ENCODE peak calls at places on chromosomes 4 and X, in ten cellular contexts. J is left ventricle myocardium inferior; V is CD4-positive, alpha-beta memory T cell; R is breast epithelium; C is adrenal gland; E is left lung; U is mesenchymal stem cell; D is psoas muscle; G is OCI-LY7; B is upper lobe of right lung. X is an unnamed sample. For H3K4me1, the result is how much of the 10 kb centered on the place peaks cover.

GRCh38 chrX:133921764-133922389 is 63.5 kb downstream of the GPC3 start:
- DNase-seq in D (peak), R (no peak), U (peak), E (no peak), B (peak), V (peak), J (peak), C (no peak), G (peak), X (no peak)

GRCh38 chr4:2306773-2307410 is 45.0 kb upstream of the MXD4 start:
- DNase-seq in E (no peak), R (peak), U (no peak), V (no peak), D (no peak), G (no peak), C (no peak), J (no peak), B (no peak), X (no peak)

GRCh38 chrX:18674417-18674787 is 2.5 kb upstream of the RS1 start:
- DNase-seq in E (peak), J (peak), B (peak), V (no peak), C (peak), R (no peak), D (peak), G (no peak), U (peak), X (no peak)

GRCh38 chr4:143424276-143424675 is 87.6 kb downstream of the GAB1 start:
- DNase-seq in B (no peak), U (peak), G (no peak), J (no peak), R (no peak), V (no peak), D (no peak), E (no peak), C (no peak), X (no peak)

GRCh38 chrX:76148011-76148665 is 24.7 kb upstream of the PBDC1 start:
- DNase-seq in U (peak), B (no peak), D (no peak), C (no peak), R (no peak), V (no peak), E (no peak), G (peak), J (no peak), X (peak)

GRCh38 chrX:122565952-122566351 is 618.1 kb upstream of the GRIA3 start:
- DNase-seq in U (peak), D (no peak), V (no peak), R (no peak), G (no peak), B (no peak), E (no peak), J (peak), C (peak), X (peak)

GRCh38 chr4:1841201-1841885 is 14.6 kb downstream of the LETM1 start:
- DNase-seq in B (no peak), D (no peak), G (no peak), R (no peak), V (no peak), E (no peak), U (no peak), J (no peak), C (no peak), X (no peak)

GRCh38 chrX:44997888-44998287 is 124.9 kb downstream of the KDM6A start:
- DNase-seq in U (peak), J (no peak), E (no peak), B (no peak), G (no peak), V (no peak), R (no peak), D (no peak), C (no peak), X (no peak)

GRCh38 chr4:81457921-81458520 is 13.7 kb downstream of the RASGEF1B start:
- DNase-seq in G (no peak), R (no peak), C (no peak), D (no peak), J (no peak), V (no peak), U (no peak), B (no peak), E (no peak), X (no peak)

DNA sequence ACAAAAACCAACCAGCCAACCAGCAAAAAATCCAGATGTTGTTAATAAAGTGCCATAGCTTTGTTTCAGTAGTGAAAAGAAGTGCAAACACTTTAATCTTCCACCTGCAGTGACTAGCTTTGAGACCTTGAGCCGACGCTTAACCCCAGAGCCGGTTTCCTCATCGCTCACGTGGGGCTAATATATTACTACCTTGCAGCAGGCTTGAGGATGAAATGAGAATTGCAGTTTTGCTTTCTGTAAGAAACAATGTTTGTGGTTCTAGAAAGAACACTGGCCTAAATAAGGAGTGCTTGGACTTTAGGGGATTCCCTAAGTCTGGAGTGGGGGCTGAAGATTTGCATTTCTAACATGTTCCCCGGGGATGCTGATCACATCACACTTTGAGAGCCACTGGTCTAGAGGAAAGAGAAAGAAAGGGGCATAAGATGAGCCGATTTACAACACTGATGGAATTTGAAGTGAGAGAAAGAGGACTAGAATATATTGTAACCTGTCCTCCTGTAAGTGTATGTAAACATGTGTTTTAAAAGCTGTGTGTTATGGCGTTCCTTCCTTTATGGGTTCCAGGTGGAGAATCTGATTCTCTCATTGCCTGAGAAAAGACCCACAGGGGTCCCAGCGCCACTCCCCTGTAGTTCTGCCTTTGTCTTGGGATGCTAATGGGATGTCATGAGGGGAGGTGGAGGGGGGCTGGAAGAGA is 1.4 kb downstream of the FGF2 start:
- DNase-seq in D (no peak), R (peak), E (no peak), G (peak), U (peak), C (peak), J (no peak), B (no peak), V (peak), X (peak)
- H3K27ac ChIP-seq in D (peak), R (peak), E (peak), G (no peak), U (peak), C (no peak), J (peak), B (peak), V (no peak), X (peak)

GRCh38 chr4:184812181-184812542 is 13.6 kb downstream of the ACSL1 start:
- DNase-seq in E (no peak), J (no peak), C (no peak), B (no peak), U (no peak), D (no peak), V (no peak), R (no peak), G (no peak), X (no peak)
- H3K4me1 ChIP-seq in E (under half), J (half or more), C (under half), B (half or more), U (under half), D (half or more), V (under half), R (under half), G (under half), X (under half)

DNA sequence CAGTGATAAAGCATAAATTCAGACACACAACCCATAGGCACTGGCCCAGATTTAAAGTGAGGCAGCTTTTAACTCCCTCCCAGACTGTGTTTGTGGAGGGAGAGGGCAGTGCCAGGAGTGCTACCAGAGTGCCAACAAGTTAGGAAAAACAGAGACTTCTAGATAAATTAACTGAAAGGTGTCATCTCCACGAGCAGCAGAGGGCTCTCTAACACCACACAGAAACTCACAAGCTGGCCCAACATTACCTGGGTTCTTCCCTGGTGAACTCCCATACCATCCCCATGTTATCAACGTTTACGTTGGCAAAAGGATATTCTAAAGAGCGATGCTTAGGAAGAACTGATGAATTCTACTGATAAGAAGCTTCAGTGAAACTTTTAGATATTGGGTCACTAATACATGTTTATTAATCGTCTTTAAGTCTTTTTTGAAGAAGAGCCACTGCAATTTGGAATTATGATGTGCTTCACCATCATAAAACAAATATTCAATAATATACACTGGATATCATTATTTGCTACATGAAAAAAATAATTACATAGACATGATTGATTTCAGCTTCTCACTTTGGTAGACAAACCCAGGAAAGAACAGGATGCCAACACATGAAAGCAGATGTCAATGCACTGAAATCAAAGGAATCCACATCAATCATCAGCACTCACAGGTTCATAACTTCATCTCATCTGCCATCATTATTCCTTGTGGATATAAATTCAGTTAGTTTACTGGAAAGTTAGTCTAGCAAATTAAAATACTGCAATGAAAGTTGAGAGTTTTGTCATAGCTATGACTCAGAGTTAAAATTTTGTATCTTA is 121.2 kb upstream of the NAP1L5 start:
- DNase-seq in C (peak), V (peak), J (no peak), D (peak), G (peak), R (no peak), E (no peak), U (peak), B (no peak), X (peak)
- H3K27ac ChIP-seq in C (no peak), V (peak), J (peak), D (no peak), G (no peak), R (peak), E (no peak), U (no peak), B (no peak), X (no peak)

DNA sequence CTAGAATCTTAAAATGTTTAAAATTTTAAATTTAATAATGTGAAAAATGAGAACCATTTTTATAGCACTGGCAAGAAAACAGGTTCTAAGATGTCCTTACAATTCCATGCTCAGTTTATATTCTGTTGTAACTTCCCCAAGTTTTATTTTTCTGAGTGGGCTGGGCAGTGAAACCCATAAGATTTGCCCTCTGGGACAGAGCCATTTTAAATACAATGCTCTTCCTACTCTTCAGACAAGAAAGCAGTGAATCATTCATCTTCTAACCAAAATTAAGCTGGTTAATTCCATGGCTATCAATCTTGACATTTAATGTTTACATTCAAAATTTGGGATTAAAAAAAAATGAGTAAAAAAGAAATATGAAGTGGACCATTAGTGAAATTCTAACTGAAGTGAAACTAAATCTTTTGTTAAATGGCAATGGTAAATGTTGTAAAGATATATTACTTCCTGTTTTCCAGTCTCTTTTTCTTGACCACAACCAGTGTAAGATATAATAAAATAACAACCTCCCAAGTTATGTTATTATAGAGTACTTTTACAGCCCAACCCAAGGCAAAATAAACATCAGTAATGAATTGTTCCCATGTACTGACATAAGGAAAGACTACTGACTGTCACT is 37.2 kb upstream of the PTPN13 start:
- DNase-seq in V (no peak), E (no peak), B (no peak), J (no peak), G (no peak), D (no peak), U (no peak), R (no peak), C (no peak), X (peak)
- H3K4me1 ChIP-seq in V (under half), E (under half), B (under half), J (under half), G (under half), D (under half), U (under half), R (under half), C (under half), X (under half)

GRCh38 chr4:123786955-123787354 is 390.4 kb downstream of the SPRY1 start:
- DNase-seq in J (peak), D (peak), E (no peak), U (peak), G (no peak), B (no peak), V (no peak), C (no peak), R (no peak), X (peak)
- H3K27ac ChIP-seq in J (peak), D (peak), E (peak), U (no peak), G (no peak), B (peak), V (no peak), C (no peak), R (peak), X (peak)

DNA sequence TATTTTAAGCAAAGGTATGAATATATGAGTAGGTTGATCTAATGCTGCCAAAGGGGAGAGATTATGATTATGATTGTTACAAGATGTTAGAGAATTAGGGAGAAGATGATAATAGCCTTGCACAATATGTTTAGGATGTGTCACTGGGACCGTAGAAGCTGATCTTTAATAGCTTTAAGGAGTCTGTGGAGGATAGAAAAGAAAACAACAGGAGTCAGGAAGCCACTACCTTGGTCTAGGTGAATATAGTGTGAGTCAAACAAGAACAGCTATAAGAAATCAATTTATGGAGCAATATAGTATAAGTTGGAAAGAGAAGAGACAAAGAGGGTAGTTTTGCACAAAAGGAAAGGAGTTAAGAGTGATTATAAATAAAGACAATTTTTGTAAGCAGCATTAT is 232.7 kb downstream of the FSTL5 start:
- DNase-seq in V (no peak), C (no peak), D (no peak), B (no peak), R (no peak), G (no peak), E (no peak), J (no peak), U (no peak), X (no peak)
- H3K4me1 ChIP-seq in V (under half), C (under half), D (under half), B (under half), R (under half), G (under half), E (under half), J (under half), U (under half), X (under half)

GRCh38 chr4:70994387-70995099 is 1.1 kb downstream of the DCK start:
- DNase-seq in R (no peak), V (no peak), B (no peak), E (no peak), U (no peak), D (no peak), J (no peak), C (no peak), G (peak), X (no peak)
- H3K27ac ChIP-seq in R (no peak), V (peak), B (no peak), E (peak), U (no peak), D (no peak), J (peak), C (no peak), G (peak), X (peak)